ENCODE peak calls at places on chromosomes 6 and 20, in four cellular contexts. K is HepG2, M is K562, O is GM12878. D is an unnamed sample.

GRCh38 chr6:45132059-45132458 is 196.1 kb upstream of the RUNX2 start:
- DNase-seq in M (no peak), O (no peak), K (no peak), D (no peak)

GRCh38 chr6:143232849-143233248 is 172.2 kb downstream of the AIG1 start:
- DNase-seq in M (peak), O (peak), K (peak), D (peak)

GRCh38 chr20:44765647-44766367 is 20.1 kb downstream of the KCNK15 start:
- DNase-seq in K (no peak), O (no peak), M (no peak), D (peak)

GRCh38 chr6:140486468-140487361 is 1112.3 kb upstream of the CITED2 start:
- DNase-seq in K (no peak), O (no peak), M (no peak), D (no peak)

GRCh38 chr20:1651268-1651667 is 6.3 kb downstream of the SIRPG start:
- DNase-seq in O (no peak), M (no peak), K (no peak), D (no peak)

GRCh38 chr6:75524322-75524972 is 30.8 kb upstream of the FILIP1 start:
- DNase-seq in O (no peak), M (no peak), K (peak), D (peak)

GRCh38 chr6:13267142-13267621 is 61.2 kb downstream of the TBC1D7 start:
- DNase-seq in K (no peak), O (no peak), M (no peak), D (no peak)

GRCh38 chr6:135128268-135128914 is 52.7 kb upstream of the MYB start:
- DNase-seq in O (no peak), M (no peak), K (no peak), D (no peak)

GRCh38 chr6:42505377-42505702 is 53.6 kb upstream of the TRERF1 start:
- DNase-seq in K (no peak), M (no peak), O (no peak), D (peak)

GRCh38 chr6:95574811-95575210 is 2.5 kb upstream of the MANEA start:
- DNase-seq in K (peak), O (no peak), M (no peak), D (no peak)

GRCh38 chr20:3473944-3474343 is 3.1 kb downstream of the ATRN start:
- DNase-seq in O (no peak), M (no peak), K (no peak), D (no peak)

GRCh38 chr6:42260972-42261371 is 43.3 kb upstream of the MRPS10 start:
- DNase-seq in M (peak), O (no peak), K (no peak), D (peak)

GRCh38 chr20:53752971-53753879 is 159.6 kb upstream of the ZNF217 start:
- DNase-seq in O (no peak), M (peak), K (no peak), D (no peak)

GRCh38 chr20:47578543-47578942 is 76.9 kb downstream of the NCOA3 start:
- DNase-seq in M (no peak), O (no peak), K (no peak), D (no peak)

GRCh38 chr6:71879016-71879415 is 7.3 kb upstream of the RIMS1 start:
- DNase-seq in K (no peak), M (no peak), O (no peak), D (no peak)

GRCh38 chr6:151240861-151241642 is 1.3 kb downstream of the AKAP12 start:
- DNase-seq in M (no peak), O (no peak), K (no peak), D (peak)

GRCh38 chr6:138086573-138087196 is 20.5 kb downstream of the PERP start:
- DNase-seq in M (no peak), K (peak), O (no peak), D (peak)

GRCh38 chr6:137848672-137849071 is 18.4 kb upstream of the TNFAIP3 start:
- DNase-seq in O (no peak), K (peak), M (no peak), D (no peak)

GRCh38 chr6:75204222-75204958 is 1.5 kb downstream of the COL12A1 start:
- DNase-seq in M (peak), O (no peak), K (peak), D (peak)

GRCh38 chr6:53795702-53796450 is 1.1 kb downstream of the LRRC1 start:
- DNase-seq in O (no peak), M (no peak), K (peak), D (no peak)

GRCh38 chr6:105601541-105602174 is 198.8 kb upstream of the PREP start:
- DNase-seq in O (peak), K (peak), M (peak), D (peak)

GRCh38 chr20:8020314-8021079 is 936 bp upstream of the TMX4 start:
- DNase-seq in K (peak), M (no peak), O (peak), D (no peak)

GRCh38 chr20:44702776-44703175 is 12.4 kb upstream of the CCN5 start:
- DNase-seq in O (no peak), M (no peak), K (no peak), D (no peak)

GRCh38 chr20:31661625-31662371 is 24.1 kb downstream of the COX4I2 start:
- DNase-seq in K (peak), O (no peak), M (peak), D (peak)

GRCh38 chr20:41524980-41525613 is 93.1 kb downstream of the CHD6 start:
- DNase-seq in K (no peak), O (no peak), M (peak), D (no peak)

GRCh38 chr6:157148391-157149323 is 174.7 kb downstream of the TMEM242 start:
- DNase-seq in K (no peak), M (no peak), O (no peak), D (peak)

GRCh38 chr6:150930816-150931215 is 65.3 kb downstream of the MTHFD1L start:
- DNase-seq in O (no peak), K (no peak), M (no peak), D (no peak)

GRCh38 chr6:107313776-107314175 is 145.6 kb downstream of the PDSS2 start:
- DNase-seq in O (no peak), K (no peak), M (no peak), D (no peak)

GRCh38 chr6:80438728-80439127 is 332.3 kb downstream of the BCKDHB start:
- DNase-seq in M (no peak), O (no peak), K (no peak), D (peak)

GRCh38 chr6:24699521-24700359 is 19.2 kb downstream of the C6orf62 start:
- DNase-seq in M (no peak), O (no peak), K (peak), D (no peak)

GRCh38 chr6:8738951-8739350 is 303.6 kb upstream of the SLC35B3 start:
- DNase-seq in O (no peak), K (no peak), M (no peak), D (no peak)

GRCh38 chr20:13412806-13413445 is 191.9 kb downstream of the ISM1 start:
- DNase-seq in O (no peak), M (no peak), K (no peak), D (peak)

GRCh38 chr20:32539817-32540675 is 45.1 kb downstream of the NOL4L start:
- DNase-seq in M (peak), K (peak), O (no peak), D (no peak)

GRCh38 chr20:22924949-22925612 is 110.0 kb upstream of the SSTR4 start:
- DNase-seq in K (no peak), O (no peak), M (no peak), D (no peak)

GRCh38 chr6:84141506-84141905 is 85.9 kb downstream of the CEP162 start:
- DNase-seq in O (no peak), M (no peak), K (no peak), D (no peak)

DNA sequence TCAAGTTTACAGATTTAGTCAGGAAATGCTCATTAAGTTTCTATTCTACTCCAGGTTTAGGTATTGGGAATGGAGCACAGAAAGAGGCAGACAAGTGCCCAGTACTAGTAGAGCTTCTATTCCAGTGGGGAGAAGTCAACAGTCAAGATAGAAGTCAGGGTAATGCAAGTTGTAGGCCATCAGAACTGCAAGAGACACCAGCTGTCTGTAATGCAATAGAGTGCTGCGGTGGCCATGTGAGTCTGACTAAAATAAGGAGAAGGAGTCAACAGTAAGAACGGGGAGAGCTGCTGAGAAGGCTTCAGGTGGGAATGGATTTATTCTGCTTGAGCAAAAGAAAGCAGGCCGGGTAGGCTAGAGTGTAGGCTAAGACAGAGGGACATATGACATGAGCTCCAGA is 515.0 kb downstream of the QKI start:
- DNase-seq in K (no peak), O (no peak), M (no peak), D (no peak)
- TF ChIP-seq POLR2AphosphoS2 in K (no peak), O (no peak), M (no peak), D (no peak)

DNA sequence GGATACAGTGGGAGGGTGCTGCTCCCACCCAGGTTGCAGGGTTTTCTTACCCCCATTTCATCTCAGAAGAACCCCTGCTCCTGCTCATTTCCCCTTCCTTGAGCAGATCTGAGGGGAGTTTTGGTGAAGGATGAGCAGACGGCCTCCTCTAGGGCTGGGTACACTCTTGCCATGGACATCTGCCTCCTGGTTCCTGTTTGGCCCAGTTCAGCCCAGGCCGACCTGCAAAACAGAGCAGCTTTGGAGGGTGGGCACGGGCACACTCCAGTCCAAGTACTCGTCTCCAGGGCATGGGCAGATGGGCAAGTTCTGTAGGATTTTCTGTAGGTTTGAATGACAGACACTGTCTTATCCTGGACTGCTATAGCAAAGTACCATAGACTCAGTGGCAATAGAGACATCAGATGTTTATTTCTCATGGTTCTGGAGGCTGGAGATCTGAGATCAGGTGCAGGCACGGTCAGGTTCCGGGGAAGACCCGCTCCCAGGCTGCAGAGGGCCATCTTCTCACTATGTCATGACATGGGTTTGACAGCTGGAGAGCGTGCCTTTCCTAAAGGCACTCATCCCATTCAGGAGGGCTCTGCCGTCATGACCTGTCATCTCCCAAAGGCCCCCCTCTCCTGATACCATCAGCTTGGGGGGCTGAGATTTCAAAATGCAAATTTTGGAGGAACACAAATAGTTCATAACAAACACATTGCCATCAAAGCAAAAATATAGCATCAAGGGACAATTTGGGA is 6.2 kb downstream of the NPBWR2 start:
- DNase-seq in M (no peak), O (no peak), K (no peak), D (no peak)
- H3K4me2 ChIP-seq in M (no peak), O (no peak), K (no peak), D (peak)

GRCh38 chr6:112204350-112204706 is 50.0 kb downstream of the LAMA4 start:
- DNase-seq in K (no peak), M (no peak), O (no peak), D (no peak)

GRCh38 chr6:112202639-112203341 is 51.6 kb downstream of the LAMA4 start:
- DNase-seq in O (peak), K (no peak), M (no peak), D (no peak)

GRCh38 chr6:112205521-112206458 is 48.6 kb downstream of the LAMA4 start:
- DNase-seq in M (no peak), O (no peak), K (no peak), D (no peak)

GRCh38 chr6:112207131-112207530 is 47.2 kb downstream of the LAMA4 start:
- DNase-seq in M (no peak), K (no peak), O (no peak), D (no peak)

DNA sequence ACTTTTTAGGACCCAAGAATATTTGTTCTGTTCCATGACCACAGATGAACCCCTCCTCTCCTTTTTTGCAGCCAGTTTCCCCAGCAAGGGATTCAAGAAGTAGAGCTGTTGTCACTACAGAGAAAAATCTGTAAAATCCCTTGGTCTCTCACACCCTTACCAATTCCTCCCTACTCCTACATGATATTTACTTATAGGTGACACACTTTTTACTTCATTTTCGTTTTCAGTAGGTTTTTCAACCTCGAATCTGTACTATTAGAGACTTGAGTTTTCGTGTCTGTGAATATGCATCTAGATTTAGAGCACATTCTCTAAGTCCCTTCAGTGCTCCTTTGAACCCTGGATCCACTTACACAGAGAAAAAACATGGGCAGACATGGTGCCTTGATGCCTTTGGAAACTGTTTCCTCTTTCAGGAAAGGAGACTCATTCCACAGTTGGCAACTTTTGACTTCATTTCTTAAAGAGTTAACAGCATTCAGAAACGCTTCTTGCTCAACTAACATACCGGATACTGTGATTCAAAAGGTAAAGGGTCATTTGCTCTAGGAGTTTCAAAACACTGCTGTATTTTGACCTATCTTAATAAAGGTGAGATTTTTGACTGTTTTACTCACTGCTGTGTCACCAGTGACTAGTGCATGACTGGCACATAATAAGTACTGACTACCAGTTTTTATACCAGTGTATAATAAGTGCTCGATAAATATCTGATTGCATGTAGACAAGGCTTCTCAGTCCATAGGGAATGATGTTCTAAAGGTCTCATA is 50.6 kb downstream of the LAMA4 start:
- DNase-seq in O (no peak), M (no peak), K (peak), D (peak)
- TF ChIP-seq MYC in O (no peak), M (no peak), K (no peak), D (no peak)

GRCh38 chr6:146857180-146857959 is 258.6 kb downstream of the ADGB start:
- DNase-seq in M (peak), K (peak), O (no peak), D (peak)
- TF ChIP-seq POLR2AphosphoS2 in M (peak), K (no peak), O (no peak), D (no peak)

DNA sequence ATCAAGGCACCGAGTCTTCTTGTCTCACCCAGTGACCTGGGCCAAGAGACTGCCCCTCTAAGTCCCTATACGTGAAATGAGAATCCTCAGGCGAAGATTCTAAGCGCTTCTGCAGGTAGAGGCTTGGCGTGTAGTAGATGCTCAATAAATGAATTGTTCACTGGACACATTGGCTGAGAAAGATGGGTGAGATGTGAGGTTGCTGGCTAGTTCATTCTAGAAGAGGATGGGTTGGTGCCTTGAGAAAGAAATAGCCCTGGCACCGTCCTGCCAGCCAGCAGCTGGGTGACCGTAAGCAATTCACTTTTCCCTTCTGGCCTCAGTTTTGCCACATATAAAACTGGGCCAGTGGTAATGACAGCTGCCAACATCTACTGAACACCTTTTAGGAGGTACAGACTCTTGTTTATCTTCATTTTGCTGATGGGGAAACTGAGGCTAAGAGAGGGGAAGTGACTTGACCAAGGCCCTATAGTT is 1.4 kb downstream of the SRC start:
- DNase-seq in K (no peak), M (no peak), O (no peak), D (no peak)
- H3K4me2 ChIP-seq in K (peak), M (no peak), O (peak), D (peak)

DNA sequence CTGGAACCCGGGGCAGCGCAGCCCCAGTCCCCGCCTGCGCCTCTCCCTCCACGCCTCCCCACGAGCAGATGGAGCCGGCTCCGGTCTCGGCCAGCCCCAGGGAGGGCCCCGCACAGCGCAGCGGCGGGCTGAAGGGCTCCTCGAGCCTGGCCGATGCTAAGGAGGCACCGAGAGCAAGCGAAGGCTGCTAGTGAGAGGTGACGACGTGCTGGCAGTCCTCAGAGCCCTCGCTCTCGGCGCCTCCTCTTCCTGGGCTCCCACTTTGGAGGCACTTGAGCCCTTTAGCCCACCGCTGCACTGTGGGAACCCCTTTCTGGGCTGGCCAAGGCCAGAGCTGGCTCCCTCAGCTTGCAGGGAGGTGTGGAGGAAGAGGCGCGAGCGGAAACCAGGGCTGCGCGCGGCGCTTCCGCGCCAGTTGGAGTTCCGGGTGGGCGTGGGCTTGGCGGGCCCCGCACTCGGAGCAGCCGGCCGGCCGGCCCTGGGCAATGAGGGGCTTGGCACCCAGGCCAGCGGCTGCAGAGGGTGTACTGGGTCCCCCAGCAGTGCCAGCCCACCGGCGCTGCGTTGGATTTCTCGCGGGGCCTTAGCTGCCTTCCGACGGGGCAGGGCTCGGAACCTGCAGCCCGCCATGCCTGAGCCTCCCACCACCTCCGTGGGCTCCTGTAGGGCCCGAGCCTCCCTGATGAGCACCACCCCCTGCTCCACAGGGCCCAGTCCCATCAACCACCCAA is 2.5 kb upstream of the TMEM14C start:
- DNase-seq in O (no peak), M (no peak), K (peak), D (no peak)
- TF ChIP-seq MYC in O (no peak), M (no peak), K (peak), D (no peak)

DNA sequence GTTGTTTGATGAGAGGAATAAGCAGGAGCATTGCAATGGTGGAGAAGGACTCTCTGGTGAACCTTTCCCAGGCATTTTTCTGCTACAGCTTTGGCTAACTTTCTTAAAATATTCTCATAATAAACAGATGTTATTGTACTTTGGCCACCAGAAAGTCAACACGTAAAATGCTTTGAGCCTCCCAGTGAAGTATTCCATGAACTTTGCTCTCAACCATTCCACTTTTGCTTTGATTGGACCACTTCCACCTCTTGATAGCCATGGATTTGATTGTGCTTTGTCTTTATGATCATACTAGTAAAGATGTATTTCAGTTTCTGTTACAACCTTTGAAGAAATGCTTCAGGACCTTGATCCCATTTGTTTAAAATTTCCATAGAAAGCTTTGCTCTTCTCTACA is 241.1 kb downstream of the TENT5A start:
- DNase-seq in K (peak), O (no peak), M (no peak), D (no peak)
- TF ChIP-seq POLR2AphosphoS2 in K (no peak), O (no peak), M (no peak), D (no peak)

GRCh38 chr6:149234051-149234962 is 83.2 kb upstream of the TAB2 start:
- DNase-seq in O (no peak), K (no peak), M (no peak), D (peak)
- H3K4me2 ChIP-seq in O (peak), K (no peak), M (no peak), D (peak)